ENCODE peak calls at places on chromosomes 12 and 14, in ten cellular contexts. G is substantia nigra, F is Ammon's horn, E is NCI-H1092, J is DMS153, L is EL, W is fibroblast of pulmonary artery, Z is cardiac fibroblast, T is IMR-90, U is GM23248. S is an unnamed sample.

GRCh38 chr12:47808049-47808448 is 11.7 kb downstream of the HDAC7 start:
- DNase-seq in G (no peak), F (peak), E (no peak), J (peak), L (peak), W (peak), Z (peak), T (peak), U (peak), S (no peak)

GRCh38 chr12:14896477-14897184 is 11.0 kb upstream of the MGP start:
- DNase-seq in G (no peak), F (peak), E (no peak), J (no peak), L (no peak), W (peak), Z (peak), T (peak), U (peak), S (peak)

GRCh38 chr14:84017533-84017932 is 1512.4 kb upstream of the FLRT2 start:
- DNase-seq in G (no peak), F (peak), E (no peak), J (no peak), L (no peak), W (no peak), Z (no peak), T (no peak), U (no peak), S (no peak)

GRCh38 chr12:43578782-43579181 is 26.8 kb upstream of the ADAMTS20 start:
- DNase-seq in G (no peak), F (no peak), E (no peak), J (no peak), L (peak), W (no peak), Z (no peak), T (peak), U (peak), S (no peak)

GRCh38 chr12:50222275-50222783 is 55.2 kb upstream of the CERS5 start:
- DNase-seq in G (peak), F (peak), E (peak), J (peak), L (peak), W (peak), Z (peak), T (peak), U (peak), S (peak)

GRCh38 chr14:99971929-99972747 is 93.1 kb upstream of the EVL start:
- DNase-seq in G (peak), F (no peak), E (peak), J (no peak), L (peak), W (no peak), Z (peak), T (peak), U (peak), S (peak)

GRCh38 chr12:57456145-57456700 is 1.1 kb downstream of the INHBE start:
- DNase-seq in G (no peak), F (no peak), E (no peak), J (no peak), L (peak), W (peak), Z (peak), T (peak), U (peak), S (peak)

GRCh38 chr12:130587966-130588365 is 128.1 kb downstream of the RIMBP2 start:
- DNase-seq in G (no peak), F (no peak), E (no peak), J (no peak), L (no peak), W (no peak), Z (no peak), T (no peak), U (no peak), S (no peak)

GRCh38 chr12:6434205-6435180 is 10.3 kb upstream of the CD27 start:
- DNase-seq in G (no peak), F (no peak), E (no peak), J (no peak), L (no peak), W (no peak), Z (no peak), T (no peak), U (no peak), S (no peak)

GRCh38 chr14:90132821-90133570 is 71.2 kb downstream of the KCNK13 start:
- DNase-seq in G (no peak), F (no peak), E (no peak), J (no peak), L (no peak), W (peak), Z (peak), T (peak), U (no peak), S (no peak)

GRCh38 chr14:73787760-73788508 is 63.7 kb upstream of the PTGR2 start:
- DNase-seq in G (no peak), F (no peak), E (no peak), J (no peak), L (peak), W (peak), Z (peak), T (peak), U (peak), S (no peak)

GRCh38 chr12:3453947-3454675 is 36.9 kb upstream of the PRMT8 start:
- DNase-seq in G (no peak), F (no peak), E (no peak), J (no peak), L (peak), W (peak), Z (peak), T (peak), U (peak), S (no peak)

GRCh38 chr14:21300892-21301291 is 21.0 kb downstream of the RPGRIP1 start:
- DNase-seq in G (peak), F (peak), E (peak), J (no peak), L (no peak), W (no peak), Z (no peak), T (no peak), U (peak), S (peak)

GRCh38 chr12:69688496-69689427 is 10.3 kb downstream of the BEST3 start:
- DNase-seq in G (peak), F (peak), E (no peak), J (no peak), L (peak), W (peak), Z (peak), T (peak), U (peak), S (peak)

GRCh38 chr12:31922341-31923062 is 36.7 kb upstream of the RESF1 start:
- DNase-seq in G (no peak), F (no peak), E (no peak), J (no peak), L (peak), W (peak), Z (peak), T (peak), U (peak), S (no peak)

S was measured in cerebellar cortex.